ENCODE peak calls at places on chromosomes 4 and X, in six cellular contexts. E is activated T-helper 1 cell treated with Interleukin-2 at 50 U/mL for 16 hours; I is NCI-H510A; L is activated CD4-positive, alpha-beta T cell treated with anti-CD3 and anti-CD28 coated beads, Interleukin-2, amount 50 U/mL, for 4 hours; D is suprapubic skin; F is HEK293T. P is an unnamed sample.

GRCh38 chrX:13401724-13402123 is 81.9 kb upstream of the ATXN3L start:
- DNase-seq in E (no peak), I (no peak), L (no peak), D (no peak), F (no peak), P (no peak)

GRCh38 chrX:151030845-151031244 is 47.7 kb downstream of the HMGB3 start:
- DNase-seq in E (no peak), I (no peak), L (no peak), D (no peak), F (no peak), P (no peak)

GRCh38 chrX:46381630-46382029 is 163.6 kb downstream of the ZNF674 start:
- DNase-seq in E (no peak), I (no peak), L (peak), D (no peak), F (peak), P (peak)

GRCh38 chr4:138761638-138762205 is 253.9 kb upstream of the NOCT start:
- DNase-seq in E (no peak), I (no peak), L (no peak), D (no peak), F (no peak), P (no peak)

GRCh38 chr4:46656071-46656470 is 253.0 kb downstream of the COX7B2 start:
- DNase-seq in E (no peak), I (no peak), L (no peak), D (no peak), F (no peak), P (no peak)

GRCh38 chrX:22974616-22975015 is 25.1 kb upstream of the DDX53 start:
- DNase-seq in E (no peak), I (no peak), L (no peak), D (no peak), F (no peak), P (no peak)

GRCh38 chrX:45803383-45803921 is 602.8 kb upstream of the DIPK2B start:
- DNase-seq in E (no peak), I (no peak), L (no peak), D (no peak), F (no peak), P (no peak)

GRCh38 chrX:47523297-47523696 is 37.7 kb upstream of the ARAF start:
- DNase-seq in E (peak), I (peak), L (peak), D (peak), F (peak), P (peak)

GRCh38 chr4:38067499-38067898 is 107.3 kb downstream of the PTTG2 start:
- DNase-seq in E (no peak), I (no peak), L (no peak), D (no peak), F (no peak), P (no peak)

GRCh38 chrX:108131471-108131870 is 39.9 kb downstream of the ATG4A start:
- DNase-seq in E (no peak), I (no peak), L (no peak), D (no peak), F (no peak), P (no peak)

GRCh38 chr4:154467886-154468285 is 23.7 kb downstream of the DCHS2 start:
- DNase-seq in E (no peak), I (no peak), L (no peak), D (no peak), F (no peak), P (no peak)

GRCh38 chrX:104113237-104113965 is 1.1 kb downstream of the ZCCHC18 start:
- DNase-seq in E (peak), I (peak), L (peak), D (no peak), F (peak), P (peak)

GRCh38 chr4:11485926-11486325 is 57.2 kb upstream of the HS3ST1 start:
- DNase-seq in E (no peak), I (no peak), L (no peak), D (no peak), F (no peak), P (no peak)

GRCh38 chr4:1195109-1195671 is 22.8 kb upstream of the SPON2 start:
- DNase-seq in E (no peak), I (no peak), L (no peak), D (peak), F (no peak), P (no peak)

GRCh38 chr4:141713185-141713584 is 76.8 kb downstream of the IL15 start:
- DNase-seq in E (no peak), I (no peak), L (no peak), D (no peak), F (no peak), P (no peak)

GRCh38 chr4:52263612-52264011 is 212.5 kb downstream of the SPATA18 start:
- DNase-seq in E (no peak), I (no peak), L (no peak), D (no peak), F (no peak), P (no peak)

GRCh38 chrX:19981987-19982386 is 8.9 kb downstream of the BCLAF3 start:
- DNase-seq in E (no peak), I (no peak), L (no peak), D (no peak), F (no peak), P (no peak)

GRCh38 chrX:40104649-40105015 is 6.9 kb upstream of the BCOR start:
- DNase-seq in E (no peak), I (no peak), L (no peak), D (no peak), F (no peak), P (no peak)

GRCh38 chr4:187603093-187603395 is 392.5 kb upstream of the ZFP42 start:
- DNase-seq in E (no peak), I (no peak), L (no peak), D (no peak), F (no peak), P (no peak)

GRCh38 chrX:96424007-96424406 is 260.6 kb upstream of the DIAPH2 start:
- DNase-seq in E (no peak), I (no peak), L (no peak), D (no peak), F (no peak), P (no peak)

GRCh38 chr4:7656244-7656800 is 221.6 kb upstream of the PSAPL1 start:
- DNase-seq in E (no peak), I (no peak), L (no peak), D (no peak), F (no peak), P (no peak)

GRCh38 chr4:189806506-189806905 is 134.2 kb upstream of the FRG1 start:
- DNase-seq in E (no peak), I (no peak), L (no peak), D (no peak), F (no peak), P (no peak)

GRCh38 chrX:108186811-108187210 is 95.2 kb downstream of the ATG4A start:
- DNase-seq in E (no peak), I (no peak), L (no peak), D (no peak), F (no peak), P (no peak)

GRCh38 chr4:37463457-37463856 is 218.9 kb downstream of the NWD2 start:
- DNase-seq in E (no peak), I (no peak), L (no peak), D (no peak), F (no peak), P (no peak)

GRCh38 chrX:7278356-7278755 is 130.4 kb upstream of the PUDP start:
- DNase-seq in E (no peak), I (no peak), L (no peak), D (no peak), F (no peak), P (no peak)

GRCh38 chr4:65669008-65669971 is 999 bp downstream of the EPHA5 start:
- DNase-seq in E (no peak), I (peak), L (no peak), D (peak), F (no peak), P (no peak)